ENCODE peak calls at places on chromosomes 11 and 22, in five cellular contexts. One of them, this sample, is unnamed.

GRCh38 chr11:61141601-61142028 is 19.6 kb downstream of the VPS37C start:
- DNase-seq in GM06990: no peak
- DNase-seq in AG04449: no peak
- DNase-seq in AG04450: no peak
- DNase-seq in neuronal stem cell: no peak
- DNase-seq in this sample: no peak

GRCh38 chr11:4095509-4096230 is 1.1 kb downstream of the RRM1 start:
- DNase-seq in GM06990: no peak
- DNase-seq in AG04449: peak
- DNase-seq in AG04450: no peak
- DNase-seq in neuronal stem cell: no peak
- DNase-seq in this sample: peak

GRCh38 chr11:69497221-69497787 is 15.8 kb downstream of the LINC01488 start:
- DNase-seq in GM06990: no peak
- DNase-seq in AG04449: peak
- DNase-seq in AG04450: peak
- DNase-seq in neuronal stem cell: peak
- DNase-seq in this sample: peak

GRCh38 chr11:30914143-30914762 is 328.1 kb upstream of the MPPED2 start:
- DNase-seq in GM06990: no peak
- DNase-seq in AG04449: peak
- DNase-seq in AG04450: peak
- DNase-seq in neuronal stem cell: peak
- DNase-seq in this sample: peak

GRCh38 chr11:44600739-44601416 is 35.4 kb downstream of the CD82 start:
- DNase-seq in GM06990: peak
- DNase-seq in AG04449: no peak
- DNase-seq in AG04450: no peak
- DNase-seq in neuronal stem cell: no peak
- DNase-seq in this sample: no peak

GRCh38 chr11:71563401-71563800 is 2.0 kb upstream of the KRTAP5-10 start:
- DNase-seq in GM06990: no peak
- DNase-seq in AG04449: peak
- DNase-seq in AG04450: no peak
- DNase-seq in neuronal stem cell: peak
- DNase-seq in this sample: peak

GRCh38 chr22:28892175-28892731 is 8.9 kb downstream of the ZNRF3 start:
- DNase-seq in GM06990: no peak
- DNase-seq in AG04449: no peak
- DNase-seq in AG04450: no peak
- DNase-seq in neuronal stem cell: no peak
- DNase-seq in this sample: no peak

GRCh38 chr11:69700278-69701140 is 3.3 kb downstream of the FGF19 start:
- DNase-seq in GM06990: no peak
- DNase-seq in AG04449: no peak
- DNase-seq in AG04450: no peak
- DNase-seq in neuronal stem cell: no peak
- DNase-seq in this sample: peak

GRCh38 chr11:8257003-8257664 is 6.5 kb downstream of the LMO1 start:
- DNase-seq in GM06990: no peak
- DNase-seq in AG04449: no peak
- DNase-seq in AG04450: no peak
- DNase-seq in neuronal stem cell: no peak
- DNase-seq in this sample: no peak

GRCh38 chr22:28441720-28442263 is 237.8 kb downstream of the TTC28 start:
- DNase-seq in GM06990: no peak
- DNase-seq in AG04449: no peak
- DNase-seq in AG04450: no peak
- DNase-seq in neuronal stem cell: peak
- DNase-seq in this sample: no peak

GRCh38 chr11:78074756-78075155 is 4.9 kb downstream of the NDUFC2 start:
- DNase-seq in GM06990: no peak
- DNase-seq in AG04449: no peak
- DNase-seq in AG04450: no peak
- DNase-seq in neuronal stem cell: no peak
- DNase-seq in this sample: no peak

GRCh38 chr11:62602141-62603071 is 741 bp upstream of the MTA2 start:
- DNase-seq in GM06990: no peak
- DNase-seq in AG04449: no peak
- DNase-seq in AG04450: no peak
- DNase-seq in neuronal stem cell: no peak
- DNase-seq in this sample: peak

GRCh38 chr11:62600367-62601113 is 1.1 kb downstream of the MTA2 start:
- DNase-seq in GM06990: no peak
- DNase-seq in AG04449: no peak
- DNase-seq in AG04450: no peak
- DNase-seq in neuronal stem cell: no peak
- DNase-seq in this sample: no peak

GRCh38 chr11:62599909-62600308 is 1.8 kb downstream of the MTA2 start:
- DNase-seq in GM06990: no peak
- DNase-seq in AG04449: no peak
- DNase-seq in AG04450: no peak
- DNase-seq in neuronal stem cell: no peak
- DNase-seq in this sample: no peak

GRCh38 chr11:62601364-62602140 is at the start of gene MTA2:
- DNase-seq in GM06990: peak
- DNase-seq in AG04449: peak
- DNase-seq in AG04450: peak
- DNase-seq in neuronal stem cell: peak
- DNase-seq in this sample: peak

DNA sequence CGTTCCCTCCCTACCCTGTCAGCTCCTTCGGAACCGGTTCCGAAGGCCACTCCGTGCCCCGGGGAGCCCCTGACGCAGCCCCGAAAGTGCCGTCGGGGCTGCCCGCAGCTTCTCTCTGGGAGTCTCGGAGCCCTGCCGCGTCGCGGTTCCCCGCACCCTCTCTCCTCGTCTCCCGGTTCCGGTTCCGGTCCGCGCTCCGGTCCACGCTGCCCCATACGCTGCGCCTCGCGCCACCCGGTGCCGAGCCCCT is 626 bp downstream of the MTA2 start:
- DNase-seq in GM06990: peak
- DNase-seq in AG04449: no peak
- DNase-seq in AG04450: no peak
- DNase-seq in neuronal stem cell: no peak
- DNase-seq in this sample: no peak
- H3K4me3 ChIP-seq in GM06990: peak
- H3K4me3 ChIP-seq in AG04449: peak
- H3K4me3 ChIP-seq in AG04450: peak
- H3K4me3 ChIP-seq in neuronal stem cell: peak
- H3K4me3 ChIP-seq in this sample: peak

GRCh38 chr11:6667733-6668374 is 12.2 kb upstream of the DCHS1 start:
- DNase-seq in GM06990: no peak
- DNase-seq in AG04449: no peak
- DNase-seq in AG04450: no peak
- DNase-seq in neuronal stem cell: no peak
- DNase-seq in this sample: no peak
- H3K4me3 ChIP-seq in GM06990: no peak
- H3K4me3 ChIP-seq in AG04449: no peak
- H3K4me3 ChIP-seq in AG04450: no peak
- H3K4me3 ChIP-seq in neuronal stem cell: no peak
- H3K4me3 ChIP-seq in this sample: no peak

GRCh38 chr11:76493626-76494539 is 49.1 kb downstream of the EMSY start:
- DNase-seq in GM06990: no peak
- DNase-seq in AG04449: no peak
- DNase-seq in AG04450: no peak
- DNase-seq in neuronal stem cell: no peak
- DNase-seq in this sample: no peak

GRCh38 chr11:76493040-76493439 is 48.2 kb downstream of the EMSY start:
- DNase-seq in GM06990: no peak
- DNase-seq in AG04449: no peak
- DNase-seq in AG04450: no peak
- DNase-seq in neuronal stem cell: no peak
- DNase-seq in this sample: no peak

GRCh38 chr11:76496174-76496573 is 51.4 kb downstream of the EMSY start:
- DNase-seq in GM06990: no peak
- DNase-seq in AG04449: no peak
- DNase-seq in AG04450: no peak
- DNase-seq in neuronal stem cell: no peak
- DNase-seq in this sample: no peak

GRCh38 chr11:76495017-76495416 is 50.2 kb downstream of the EMSY start:
- DNase-seq in GM06990: no peak
- DNase-seq in AG04449: no peak
- DNase-seq in AG04450: no peak
- DNase-seq in neuronal stem cell: no peak
- DNase-seq in this sample: no peak

GRCh38 chr11:76491644-76492043 is 46.8 kb downstream of the EMSY start:
- DNase-seq in GM06990: no peak
- DNase-seq in AG04449: no peak
- DNase-seq in AG04450: no peak
- DNase-seq in neuronal stem cell: no peak
- DNase-seq in this sample: no peak
- H3K4me3 ChIP-seq in GM06990: no peak
- H3K4me3 ChIP-seq in AG04449: no peak
- H3K4me3 ChIP-seq in AG04450: no peak
- H3K4me3 ChIP-seq in neuronal stem cell: no peak
- H3K4me3 ChIP-seq in this sample: no peak

GRCh38 chr22:24997023-24997422 is 44.5 kb downstream of the KIAA1671 start:
- DNase-seq in GM06990: no peak
- DNase-seq in AG04449: no peak
- DNase-seq in AG04450: no peak
- DNase-seq in neuronal stem cell: no peak
- DNase-seq in this sample: no peak

GRCh38 chr22:24996420-24996952 is 44.0 kb downstream of the KIAA1671 start:
- DNase-seq in GM06990: no peak
- DNase-seq in AG04449: no peak
- DNase-seq in AG04450: no peak
- DNase-seq in neuronal stem cell: peak
- DNase-seq in this sample: peak

GRCh38 chr22:24995649-24996180 is 43.2 kb downstream of the KIAA1671 start:
- DNase-seq in GM06990: no peak
- DNase-seq in AG04449: no peak
- DNase-seq in AG04450: no peak
- DNase-seq in neuronal stem cell: no peak
- DNase-seq in this sample: no peak

GRCh38 chr22:24992946-24993345 is 40.4 kb downstream of the KIAA1671 start:
- DNase-seq in GM06990: no peak
- DNase-seq in AG04449: no peak
- DNase-seq in AG04450: no peak
- DNase-seq in neuronal stem cell: no peak
- DNase-seq in this sample: no peak

DNA sequence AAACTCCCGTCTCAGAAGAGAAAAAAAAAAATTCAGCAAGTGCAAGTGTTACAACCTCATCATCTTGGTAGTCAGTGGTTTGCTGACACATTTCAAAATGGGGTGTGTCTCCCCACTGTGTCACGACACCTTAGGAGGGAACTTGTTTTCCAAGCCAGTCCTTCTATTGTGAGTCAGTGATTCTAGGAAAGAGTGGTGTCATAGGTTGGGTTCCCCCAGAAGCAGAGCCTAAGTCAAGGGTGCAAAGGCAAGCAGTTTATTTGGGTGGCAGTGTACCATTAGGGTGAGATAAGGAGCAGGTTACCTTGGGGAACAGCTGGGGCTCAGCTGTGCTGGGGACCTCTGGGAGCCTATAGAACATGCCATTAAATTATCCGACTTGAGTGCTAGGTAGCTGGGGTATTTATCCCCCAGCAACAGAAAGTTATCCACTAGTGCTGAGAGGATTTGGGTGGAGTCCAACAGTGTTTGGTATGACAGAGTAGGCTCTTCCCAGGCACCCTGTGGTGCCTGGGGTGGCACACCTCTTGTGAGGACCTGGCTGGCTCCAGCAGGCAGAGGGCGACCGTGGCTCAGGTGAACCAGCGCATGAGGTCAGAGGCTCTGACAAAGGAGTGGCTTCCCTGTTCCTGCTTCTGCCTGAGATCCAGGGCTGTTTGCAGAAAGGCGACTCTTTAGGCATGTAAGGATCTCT is 41.7 kb downstream of the KIAA1671 start:
- DNase-seq in GM06990: no peak
- DNase-seq in AG04449: no peak
- DNase-seq in AG04450: no peak
- DNase-seq in neuronal stem cell: no peak
- DNase-seq in this sample: no peak
- H3K4me3 ChIP-seq in GM06990: no peak
- H3K4me3 ChIP-seq in AG04449: no peak
- H3K4me3 ChIP-seq in AG04450: no peak
- H3K4me3 ChIP-seq in neuronal stem cell: no peak
- H3K4me3 ChIP-seq in this sample: no peak

GRCh38 chr22:49918911-49919881 is 762 bp downstream of the CRELD2 start:
- DNase-seq in GM06990: no peak
- DNase-seq in AG04449: no peak
- DNase-seq in AG04450: no peak
- DNase-seq in neuronal stem cell: no peak
- DNase-seq in this sample: no peak

GRCh38 chr22:49915610-49916009 is 2.6 kb downstream of the ALG12 start:
- DNase-seq in GM06990: no peak
- DNase-seq in AG04449: no peak
- DNase-seq in AG04450: no peak
- DNase-seq in neuronal stem cell: no peak
- DNase-seq in this sample: no peak

GRCh38 chr22:49917997-49918910 is at the start of the genes ALG12 and CRELD2:
- DNase-seq in GM06990: peak
- DNase-seq in AG04449: peak
- DNase-seq in AG04450: peak
- DNase-seq in neuronal stem cell: peak
- DNase-seq in this sample: peak

GRCh38 chr22:49914256-49914655 is 4.0 kb downstream of the ALG12 start:
- DNase-seq in GM06990: no peak
- DNase-seq in AG04449: no peak
- DNase-seq in AG04450: no peak
- DNase-seq in neuronal stem cell: no peak
- DNase-seq in this sample: no peak

GRCh38 chr22:49916851-49917250 is 1.4 kb downstream of the ALG12 start:
- DNase-seq in GM06990: no peak
- DNase-seq in AG04449: no peak
- DNase-seq in AG04450: no peak
- DNase-seq in neuronal stem cell: no peak
- DNase-seq in this sample: no peak
- H3K4me3 ChIP-seq in GM06990: no peak
- H3K4me3 ChIP-seq in AG04449: no peak
- H3K4me3 ChIP-seq in AG04450: no peak
- H3K4me3 ChIP-seq in neuronal stem cell: no peak
- H3K4me3 ChIP-seq in this sample: no peak